ENCODE peak calls at places on chromosomes 7 and 10, in five cellular contexts. C, O, I, D and M are unnamed samples.

GRCh38 chr10:94524146-94524545 is 21.4 kb upstream of the HELLS start:
- DNase-seq in C (no peak), I (no peak), O (no peak), D (no peak), M (no peak)

GRCh38 chr7:140672382-140673062 is at the start of gene ADCK2:
- DNase-seq in C (peak), O (no peak), D (peak), I (peak), M (peak)

GRCh38 chr7:129225206-129225930 is 538 bp downstream of the AHCYL2 start:
- DNase-seq in C (no peak), D (peak), I (no peak), O (peak), M (peak)

GRCh38 chr10:99834410-99834809 is 52.0 kb downstream of the ABCC2 start:
- DNase-seq in I (no peak), O (no peak), C (no peak), D (peak), M (no peak)

GRCh38 chr10:124376411-124376810 is 42.3 kb downstream of the OAT start:
- DNase-seq in C (no peak), O (no peak), I (no peak), D (no peak), M (no peak)

GRCh38 chr10:70774810-70775678 is 10.1 kb downstream of the TBATA start:
- DNase-seq in D (no peak), O (no peak), C (no peak), I (no peak), M (peak)

GRCh38 chr7:123538897-123539296 is 4.5 kb upstream of the IQUB start:
- DNase-seq in C (no peak), O (no peak), D (no peak), I (no peak), M (no peak)

GRCh38 chr7:173120-173918 is 19.1 kb upstream of the FAM20C start:
- DNase-seq in D (no peak), C (no peak), I (no peak), O (no peak), M (no peak)

GRCh38 chr7:100119701-100120517 is 475 bp downstream of the CNPY4 start:
- DNase-seq in D (peak), I (peak), O (peak), C (no peak), M (peak)

GRCh38 chr10:94500063-94500462 is 45.5 kb upstream of the HELLS start:
- DNase-seq in C (no peak), I (peak), D (no peak), O (no peak), M (no peak)

GRCh38 chr7:157550300-157551275 is 213.8 kb downstream of the DNAJB6 start:
- DNase-seq in I (no peak), D (no peak), C (no peak), O (no peak), M (no peak)

GRCh38 chr7:132720835-132721234 is 144.6 kb upstream of the PLXNA4 start:
- DNase-seq in I (no peak), D (no peak), C (no peak), O (no peak), M (no peak)

GRCh38 chr7:82443801-82444219 is 233 bp upstream of the CACNA2D1 start:
- DNase-seq in O (no peak), D (peak), I (peak), C (peak), M (peak)

GRCh38 chr10:104037261-104037951 is 48.3 kb downstream of the COL17A1 start:
- DNase-seq in D (no peak), C (no peak), I (no peak), O (no peak), M (no peak)